ENCODE peak calls at places on chromosomes 1 and 21, in seven cellular contexts. S is adipocyte, B is heart right ventricle, X is Panc1, Y is lower lobe of right lung, P is MM.1S, V is mammary epithelial cell. T is an unnamed sample. For H3K4me1, the result is how much of the 10 kb centered on the place peaks cover.

GRCh38 chr21:38813143-38813542 is 7.4 kb downstream of the ETS2 start:
- DNase-seq in B (no peak), Y (no peak), X (no peak), P (no peak), V (no peak), S (no peak), T (no peak)

GRCh38 chr21:26148071-26148470 is 22.5 kb downstream of the APP start:
- DNase-seq in Y (no peak), B (peak), X (no peak), V (no peak), P (no peak), S (peak), T (no peak)

GRCh38 chr1:75611014-75611413 is at the start of gene SLC44A5:
- DNase-seq in X (no peak), V (no peak), S (no peak), B (no peak), Y (no peak), P (no peak), T (no peak)

GRCh38 chr1:53281180-53281579 is 42.9 kb upstream of the MAGOH start:
- DNase-seq in V (no peak), S (no peak), P (no peak), B (no peak), X (no peak), Y (no peak), T (no peak)

GRCh38 chr1:39652105-39652504 is 12.7 kb upstream of the HEYL start:
- DNase-seq in Y (no peak), X (no peak), B (peak), P (no peak), V (no peak), S (no peak), T (peak)

GRCh38 chr1:15765495-15766194 is 7.0 kb downstream of the FBLIM1 start:
- DNase-seq in Y (no peak), P (peak), V (peak), B (no peak), X (no peak), S (no peak), T (no peak)

GRCh38 chr1:226692868-226693267 is 46.2 kb downstream of the ITPKB start:
- DNase-seq in B (no peak), V (no peak), X (no peak), Y (no peak), S (no peak), P (no peak), T (no peak)

GRCh38 chr1:223133301-223133823 is 9.7 kb downstream of the TLR5 start:
- DNase-seq in Y (no peak), S (no peak), X (peak), P (no peak), B (no peak), V (no peak), T (no peak)

GRCh38 chr1:151720974-151721787 is at the start of gene RIIAD1:
- DNase-seq in Y (no peak), V (no peak), S (peak), P (peak), B (peak), X (no peak), T (no peak)

GRCh38 chr21:36124395-36124794 is 10.5 kb upstream of the CBR3 start:
- DNase-seq in Y (no peak), B (no peak), V (no peak), P (no peak), X (no peak), S (no peak), T (peak)

GRCh38 chr1:50976890-50977574 is 7.0 kb downstream of the CDKN2C start:
- DNase-seq in B (no peak), S (peak), P (peak), V (peak), Y (no peak), X (no peak), T (peak)

GRCh38 chr1:17494114-17494729 is 45.3 kb upstream of the ARHGEF10L start:
- DNase-seq in P (peak), S (peak), B (peak), X (peak), Y (peak), V (peak), T (peak)

GRCh38 chr21:41706263-41706639 is 60.6 kb downstream of the RIPK4 start:
- DNase-seq in Y (no peak), V (no peak), P (no peak), B (no peak), S (no peak), X (no peak), T (no peak)

GRCh38 chr21:42343101-42343500 is 7.7 kb downstream of the TFF2 start:
- DNase-seq in V (no peak), X (no peak), B (no peak), Y (no peak), P (no peak), S (no peak), T (no peak)

GRCh38 chr21:45741691-45742090 is 98.2 kb downstream of the PCBP3 start:
- DNase-seq in X (no peak), V (no peak), Y (no peak), B (no peak), S (peak), P (no peak), T (no peak)

GRCh38 chr1:90476411-90476810 is 240.7 kb downstream of the BARHL2 start:
- DNase-seq in V (no peak), X (no peak), B (no peak), P (no peak), S (no peak), Y (no peak), T (no peak)

GRCh38 chr1:43312638-43313515 is 12.1 kb downstream of the TIE1 start:
- DNase-seq in S (no peak), Y (no peak), B (no peak), P (no peak), X (no peak), V (no peak), T (peak)

GRCh38 chr1:33004628-33005027 is 32.1 kb downstream of the AK2 start:
- DNase-seq in V (peak), Y (no peak), B (no peak), S (no peak), P (no peak), X (no peak), T (no peak)

GRCh38 chr1:223796210-223796609 is 49.5 kb downstream of the TP53BP2 start:
- DNase-seq in Y (no peak), B (no peak), X (no peak), P (no peak), V (no peak), S (no peak), T (no peak)

GRCh38 chr21:27645285-27645684 is 678.4 kb upstream of the ADAMTS5 start:
- DNase-seq in V (peak), X (no peak), Y (no peak), S (peak), B (no peak), P (no peak), T (no peak)

GRCh38 chr1:12669529-12670068 is 25.7 kb downstream of the AADACL4 start:
- DNase-seq in S (peak), X (no peak), B (no peak), P (no peak), V (no peak), Y (no peak), T (no peak)

GRCh38 chr1:24415910-24416665 is 486 bp downstream of the NIPAL3 start:
- DNase-seq in P (peak), X (no peak), Y (peak), B (peak), S (peak), V (peak), T (no peak)

GRCh38 chr1:5921671-5922070 is 70.6 kb downstream of the NPHP4 start:
- DNase-seq in S (no peak), Y (no peak), V (no peak), X (no peak), P (no peak), B (no peak), T (peak)

GRCh38 chr1:233183226-233184020 is 112.1 kb downstream of the PCNX2 start:
- DNase-seq in B (no peak), X (no peak), P (no peak), Y (no peak), V (no peak), S (no peak), T (no peak)

GRCh38 chr21:42404534-42404933 is 832 bp downstream of the UBASH3A start:
- DNase-seq in V (no peak), Y (no peak), X (no peak), S (no peak), P (no peak), B (no peak), T (no peak)

GRCh38 chr1:247331526-247332214 is at the start of gene ZNF496:
- DNase-seq in S (peak), Y (peak), P (peak), B (peak), V (peak), X (no peak), T (peak)

GRCh38 chr1:173476664-173477285 is 360 bp upstream of the PRDX6 start:
- DNase-seq in Y (peak), B (peak), S (peak), X (no peak), P (peak), V (peak), T (peak)

GRCh38 chr1:26268290-26269197 is 11.3 kb upstream of the SH3BGRL3 start:
- DNase-seq in B (no peak), Y (no peak), V (no peak), P (no peak), X (no peak), S (no peak), T (no peak)

GRCh38 chr1:55427576-55427975 is 212.4 kb upstream of the USP24 start:
- DNase-seq in S (no peak), P (no peak), B (no peak), Y (no peak), X (no peak), V (no peak), T (no peak)

GRCh38 chr1:205667909-205668643 is 12.2 kb downstream of the SLC45A3 start:
- DNase-seq in Y (no peak), X (no peak), S (no peak), P (no peak), V (peak), B (no peak), T (no peak)

GRCh38 chr1:64891440-64891815 is 74.9 kb downstream of the JAK1 start:
- DNase-seq in V (no peak), P (no peak), Y (no peak), B (no peak), X (no peak), S (peak), T (no peak)
- H3K4me1 ChIP-seq in V (under half), P (under half), Y (half or more), B (half or more), X (half or more), S (half or more), T (under half)

GRCh38 chr1:66352783-66353182 is 181.2 kb upstream of the SGIP1 start:
- DNase-seq in X (no peak), P (no peak), V (no peak), B (no peak), S (peak), Y (no peak), T (no peak)
- H3K4me1 ChIP-seq in X (under half), P (under half), V (under half), B (half or more), S (under half), Y (half or more), T (under half)

GRCh38 chr1:206693029-206693428 is 8.3 kb downstream of the MAPKAPK2 start:
- DNase-seq in V (no peak), S (peak), P (peak), Y (no peak), B (peak), X (no peak), T (peak)
- H3K4me1 ChIP-seq in V (under half), S (half or more), P (half or more), Y (half or more), B (half or more), X (under half), T (under half)

GRCh38 chr21:34809822-34810221 is 141.0 kb downstream of the CLIC6 start:
- DNase-seq in P (no peak), Y (no peak), S (no peak), V (no peak), X (no peak), B (no peak), T (no peak)
- H3K4me1 ChIP-seq in P (under half), Y (under half), S (half or more), V (half or more), X (under half), B (under half), T (under half)

T was measured in tibial artery.